ENCODE peak calls at places on chromosome 15, in ten cellular contexts. J, M, F, K, D, P, T, I, S and H are unnamed samples.
A peak's percentile ranks its signal among the peaks of the same experiment; 100 is the strongest.

GRCh38 chr15:99592135-99592845 is 26.5 kb downstream of the MEF2A start:
- DNase-seq in J (peak; percentile 58), M (no peak), F (peak; percentile 10), K (no peak), D (no peak), P (no peak), T (no peak), I (peak; percentile 55), S (no peak), H (no peak)

GRCh38 chr15:98906712-98907083 is 100.9 kb downstream of the PGPEP1L start:
- DNase-seq in J (no peak), M (peak; percentile 72), F (no peak), K (peak; percentile 79), D (peak; percentile 81), P (no peak), T (no peak), I (no peak), S (no peak), H (no peak)

GRCh38 chr15:94744080-94744793 is 512.9 kb downstream of the MCTP2 start:
- DNase-seq in J (no peak), M (no peak), F (no peak), K (no peak), D (no peak), P (no peak), T (no peak), I (no peak), S (no peak), H (no peak)

GRCh38 chr15:58513008-58513407 is 81.2 kb downstream of the LIPC start:
- DNase-seq in J (no peak), M (no peak), F (no peak), K (no peak), D (no peak), P (no peak), T (no peak), I (no peak), S (no peak), H (no peak)

GRCh38 chr15:51724673-51725072 is 12.8 kb downstream of the LYSMD2 start:
- DNase-seq in J (no peak), M (no peak), F (peak; percentile 79), K (no peak), D (no peak), P (no peak), T (no peak), I (peak; percentile 16), S (no peak), H (no peak)

GRCh38 chr15:64997911-64998310 is 8.2 kb upstream of the SPG21 start:
- DNase-seq in J (no peak), M (no peak), F (no peak), K (no peak), D (no peak), P (no peak), T (no peak), I (no peak), S (no peak), H (no peak)

GRCh38 chr15:52506549-52506948 is 22.1 kb downstream of the MYO5A start:
- DNase-seq in J (no peak), M (no peak), F (no peak), K (no peak), D (no peak), P (no peak), T (no peak), I (no peak), S (no peak), H (no peak)

GRCh38 chr15:58457466-58457965 is 25.7 kb downstream of the LIPC start:
- DNase-seq in J (peak; percentile 80), M (no peak), F (no peak), K (peak; percentile 94), D (no peak), P (no peak), T (no peak), I (no peak), S (no peak), H (no peak)

GRCh38 chr15:56017511-56017910 is 24.1 kb upstream of the NEDD4 start:
- DNase-seq in J (no peak), M (no peak), F (no peak), K (no peak), D (no peak), P (no peak), T (no peak), I (no peak), S (no peak), H (no peak)

GRCh38 chr15:45702041-45702440 is 67.2 kb downstream of the SQOR start:
- DNase-seq in J (no peak), M (no peak), F (no peak), K (peak; percentile 17), D (no peak), P (no peak), T (no peak), I (no peak), S (no peak), H (no peak)

GRCh38 chr15:49877117-49877860 is 241.7 kb downstream of the ATP8B4 start:
- DNase-seq in J (peak; percentile 70), M (no peak), F (peak; percentile 38), K (no peak), D (no peak), P (no peak), T (no peak), I (no peak), S (peak; percentile 54), H (peak; percentile 25)

GRCh38 chr15:74635228-74635627 is 19.6 kb downstream of the CLK3 start:
- DNase-seq in J (peak; percentile 62), M (peak; percentile 68), F (peak; percentile 77), K (peak; percentile 55), D (peak; percentile 76), P (peak; percentile 54), T (no peak), I (peak; percentile 78), S (peak; percentile 61), H (peak; percentile 67)

GRCh38 chr15:74434260-74434915 is 630 bp upstream of the SEMA7A start:
- DNase-seq in J (no peak), M (no peak), F (no peak), K (no peak), D (no peak), P (no peak), T (peak; percentile 25), I (no peak), S (no peak), H (no peak)

GRCh38 chr15:91871138-91871537 is 17.6 kb downstream of the SLCO3A1 start:
- DNase-seq in J (no peak), M (no peak), F (no peak), K (no peak), D (no peak), P (no peak), T (no peak), I (no peak), S (no peak), H (no peak)

DNA sequence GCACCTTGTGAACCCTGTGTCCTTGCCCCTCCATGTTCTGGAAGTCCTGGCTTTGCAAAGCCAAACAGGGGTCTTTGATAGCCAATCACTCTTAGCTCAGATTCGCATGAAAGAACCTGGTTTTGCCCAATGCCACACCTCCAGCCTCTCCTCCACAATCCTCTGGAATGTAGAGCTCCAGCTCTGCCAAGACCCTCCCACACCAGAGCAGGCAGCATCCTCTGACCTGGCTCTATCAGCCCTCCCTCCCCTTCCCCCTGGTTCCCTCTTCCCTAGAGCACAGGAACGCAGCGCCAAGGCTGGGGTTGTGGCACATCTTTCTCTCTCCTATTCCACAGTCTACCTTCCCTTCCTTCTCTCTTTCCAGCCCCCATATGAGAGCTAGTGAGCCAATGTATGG is 133.3 kb downstream of the RPLP1 start:
- DNase-seq in J (no peak), M (no peak), F (no peak), K (no peak), D (peak; percentile 43), P (no peak), T (no peak), I (no peak), S (no peak), H (no peak)
- H3K27me3 ChIP-seq in J (peaks cover 2% of the 10 kb centered on the region), M (no peaks in the 10 kb centered on the region), F (no peaks in the 10 kb centered on the region), K (peaks cover 15% of the 10 kb centered on the region), D (no peaks in the 10 kb centered on the region), P (no peaks in the 10 kb centered on the region), T (no peaks in the 10 kb centered on the region), I (no peaks in the 10 kb centered on the region), S (no peaks in the 10 kb centered on the region), H (no peaks in the 10 kb centered on the region)

GRCh38 chr15:32718082-32718821 is 448 bp downstream of the GREM1 start:
- DNase-seq in J (peak; percentile 42), M (peak; percentile 38), F (peak; percentile 52), K (peak; percentile 32), D (no peak), P (peak; percentile 30), T (peak; percentile 55), I (peak; percentile 5), S (no peak), H (peak; percentile 16)

GRCh38 chr15:32722126-32722525 is 4.3 kb downstream of the GREM1 start:
- DNase-seq in J (no peak), M (no peak), F (no peak), K (no peak), D (no peak), P (no peak), T (no peak), I (no peak), S (no peak), H (no peak)

GRCh38 chr15:32718822-32719716 is 1.3 kb downstream of the GREM1 start:
- DNase-seq in J (peak; percentile 26), M (peak; percentile 51), F (peak; percentile 52), K (peak; percentile 13), D (no peak), P (peak; percentile 20), T (peak; percentile 50), I (no peak), S (no peak), H (peak; percentile 14)

GRCh38 chr15:32723171-32723948 is 5.6 kb downstream of the GREM1 start:
- DNase-seq in J (no peak), M (no peak), F (no peak), K (no peak), D (no peak), P (no peak), T (no peak), I (no peak), S (no peak), H (no peak)

DNA sequence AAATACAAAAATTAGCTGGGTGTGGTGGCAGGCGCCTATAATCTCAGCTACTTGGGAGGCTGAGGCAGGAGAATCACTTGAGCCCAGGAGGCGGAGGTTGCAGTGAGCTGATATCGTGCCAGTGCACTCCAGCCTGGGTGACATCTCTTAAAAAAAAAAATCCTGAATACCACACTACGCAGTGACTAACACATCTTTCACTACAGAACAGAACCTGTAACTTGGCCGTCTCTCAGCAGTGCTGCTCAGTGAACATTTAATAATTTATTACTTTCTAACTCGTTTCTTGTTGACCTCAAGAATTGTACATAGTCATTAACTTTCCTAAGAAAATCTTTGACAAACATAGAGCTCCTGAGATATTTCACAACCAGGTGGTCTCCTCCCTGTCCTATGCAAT is 3.8 kb downstream of the GREM1 start:
- DNase-seq in J (no peak), M (no peak), F (no peak), K (no peak), D (no peak), P (no peak), T (no peak), I (no peak), S (no peak), H (no peak)
- H3K27me3 ChIP-seq in J (peaks cover 22% of the 10 kb centered on the region), M (peaks cover 74% of the 10 kb centered on the region), F (peaks cover 9% of the 10 kb centered on the region), K (peaks cover 33% of the 10 kb centered on the region), D (peaks cover 37% of the 10 kb centered on the region), P (peaks cover 10% of the 10 kb centered on the region), T (peaks cover 49% of the 10 kb centered on the region), I (peaks cover 75% of the 10 kb centered on the region), S (no peaks in the 10 kb centered on the region), H (peaks cover 24% of the 10 kb centered on the region)

GRCh38 chr15:40281057-40281850 is 1.6 kb downstream of the ANKRD63 start:
- DNase-seq in J (no peak), M (no peak), F (peak; percentile 62), K (no peak), D (no peak), P (no peak), T (peak; percentile 62), I (no peak), S (no peak), H (peak; percentile 84)
- H3K27me3 ChIP-seq in J (peaks cover 56% of the 10 kb centered on the region), M (peaks cover 38% of the 10 kb centered on the region), F (peaks cover 21% of the 10 kb centered on the region), K (peaks cover 6% of the 10 kb centered on the region), D (peaks cover 53% of the 10 kb centered on the region), P (peaks cover 40% of the 10 kb centered on the region), T (peaks cover 48% of the 10 kb centered on the region), I (no peaks in the 10 kb centered on the region), S (peaks cover 9% of the 10 kb centered on the region), H (no peaks in the 10 kb centered on the region)

GRCh38 chr15:89382288-89382687 is 47.7 kb upstream of the POLG start:
- DNase-seq in J (no peak), M (no peak), F (no peak), K (no peak), D (no peak), P (no peak), T (no peak), I (no peak), S (no peak), H (no peak)
- H3K27me3 ChIP-seq in J (peaks cover 35% of the 10 kb centered on the region), M (peaks cover 94% of the 10 kb centered on the region), F (peaks cover 56% of the 10 kb centered on the region), K (peaks cover 13% of the 10 kb centered on the region), D (peaks cover 53% of the 10 kb centered on the region), P (peaks cover 25% of the 10 kb centered on the region), T (peaks cover 58% of the 10 kb centered on the region), I (no peaks in the 10 kb centered on the region), S (peaks cover 3% of the 10 kb centered on the region), H (no peaks in the 10 kb centered on the region)